ENCODE peak calls at places on chromosomes 4 and X, in nine cellular contexts. One of them, this sample, is unnamed.

GRCh38 chr4:8095956-8096689 is 62.5 kb downstream of the ABLIM2 start:
- DNase-seq in stomach: no peak
- DNase-seq in heart left ventricle: no peak
- DNase-seq in astrocyte of the spinal cord: no peak
- DNase-seq in astrocyte of the cerebellum: no peak
- DNase-seq in pancreas: no peak
- DNase-seq in brain microvascular endothelial cell: no peak
- DNase-seq in Peyer's patch: no peak
- DNase-seq in tibial nerve: no peak
- DNase-seq in this sample: no peak

GRCh38 chrX:154030715-154031305 is 11.1 kb upstream of the IRAK1 start:
- DNase-seq in stomach: no peak
- DNase-seq in heart left ventricle: no peak
- DNase-seq in astrocyte of the spinal cord: no peak
- DNase-seq in astrocyte of the cerebellum: no peak
- DNase-seq in pancreas: no peak
- DNase-seq in brain microvascular endothelial cell: no peak
- DNase-seq in Peyer's patch: no peak
- DNase-seq in tibial nerve: no peak
- DNase-seq in this sample: no peak

GRCh38 chr4:144209491-144209890 is 69.0 kb upstream of the GYPA start:
- DNase-seq in stomach: no peak
- DNase-seq in heart left ventricle: no peak
- DNase-seq in astrocyte of the spinal cord: no peak
- DNase-seq in astrocyte of the cerebellum: no peak
- DNase-seq in pancreas: no peak
- DNase-seq in brain microvascular endothelial cell: no peak
- DNase-seq in Peyer's patch: no peak
- DNase-seq in tibial nerve: no peak
- DNase-seq in this sample: no peak

GRCh38 chrX:129522184-129523059 is 868 bp downstream of the SMARCA1 start:
- DNase-seq in stomach: peak; percentile 63
- DNase-seq in heart left ventricle: peak; percentile 58
- DNase-seq in astrocyte of the spinal cord: peak; percentile 54
- DNase-seq in astrocyte of the cerebellum: no peak
- DNase-seq in pancreas: peak; percentile 46
- DNase-seq in brain microvascular endothelial cell: peak; percentile 45
- DNase-seq in Peyer's patch: no peak
- DNase-seq in tibial nerve: peak; percentile 39
- DNase-seq in this sample: peak; percentile 60

GRCh38 chr4:8050555-8051206 is 107.9 kb downstream of the ABLIM2 start:
- DNase-seq in stomach: peak; percentile 71
- DNase-seq in heart left ventricle: peak; percentile 85
- DNase-seq in astrocyte of the spinal cord: peak; percentile 45
- DNase-seq in astrocyte of the cerebellum: peak; percentile 9
- DNase-seq in pancreas: peak; percentile 64
- DNase-seq in brain microvascular endothelial cell: peak; percentile 19
- DNase-seq in Peyer's patch: peak; percentile 17
- DNase-seq in tibial nerve: peak; percentile 63
- DNase-seq in this sample: peak; percentile 39

GRCh38 chr4:14338206-14338605 is 664.1 kb upstream of the CPEB2 start:
- DNase-seq in stomach: no peak
- DNase-seq in heart left ventricle: no peak
- DNase-seq in astrocyte of the spinal cord: no peak
- DNase-seq in astrocyte of the cerebellum: no peak
- DNase-seq in pancreas: no peak
- DNase-seq in brain microvascular endothelial cell: no peak
- DNase-seq in Peyer's patch: no peak
- DNase-seq in tibial nerve: no peak
- DNase-seq in this sample: peak; percentile 43

GRCh38 chrX:117834076-117834475 is 282.5 kb downstream of the KLHL13 start:
- DNase-seq in stomach: no peak
- DNase-seq in heart left ventricle: no peak
- DNase-seq in astrocyte of the spinal cord: no peak
- DNase-seq in astrocyte of the cerebellum: no peak
- DNase-seq in pancreas: no peak
- DNase-seq in brain microvascular endothelial cell: no peak
- DNase-seq in Peyer's patch: no peak
- DNase-seq in tibial nerve: no peak
- DNase-seq in this sample: no peak

GRCh38 chr4:142497606-142498005 is 348.5 kb downstream of the INPP4B start:
- DNase-seq in stomach: no peak
- DNase-seq in heart left ventricle: no peak
- DNase-seq in astrocyte of the spinal cord: no peak
- DNase-seq in astrocyte of the cerebellum: no peak
- DNase-seq in pancreas: no peak
- DNase-seq in brain microvascular endothelial cell: no peak
- DNase-seq in Peyer's patch: no peak
- DNase-seq in tibial nerve: no peak
- DNase-seq in this sample: no peak

GRCh38 chr4:153222162-153222789 is 18.0 kb downstream of the TRIM2 start:
- DNase-seq in stomach: peak; percentile 64
- DNase-seq in heart left ventricle: peak; percentile 36
- DNase-seq in astrocyte of the spinal cord: peak; percentile 78
- DNase-seq in astrocyte of the cerebellum: no peak
- DNase-seq in pancreas: peak; percentile 20
- DNase-seq in brain microvascular endothelial cell: peak; percentile 75
- DNase-seq in Peyer's patch: peak; percentile 37
- DNase-seq in tibial nerve: peak; percentile 49
- DNase-seq in this sample: peak; percentile 84

GRCh38 chrX:1468250-1468772 is 15.6 kb upstream of the ASMTL start:
- DNase-seq in stomach: peak; percentile 50
- DNase-seq in heart left ventricle: peak; percentile 25
- DNase-seq in astrocyte of the spinal cord: peak; percentile 43
- DNase-seq in astrocyte of the cerebellum: no peak
- DNase-seq in pancreas: no peak
- DNase-seq in brain microvascular endothelial cell: no peak
- DNase-seq in Peyer's patch: peak; percentile 79
- DNase-seq in tibial nerve: no peak
- DNase-seq in this sample: peak; percentile 12

GRCh38 chr4:55635282-55635681 is 816 bp downstream of the NMU start:
- DNase-seq in stomach: no peak
- DNase-seq in heart left ventricle: no peak
- DNase-seq in astrocyte of the spinal cord: peak; percentile 13
- DNase-seq in astrocyte of the cerebellum: no peak
- DNase-seq in pancreas: no peak
- DNase-seq in brain microvascular endothelial cell: no peak
- DNase-seq in Peyer's patch: no peak
- DNase-seq in tibial nerve: no peak
- DNase-seq in this sample: no peak

GRCh38 chr4:137644201-137644600 is 111.9 kb upstream of the PCDH18 start:
- DNase-seq in stomach: no peak
- DNase-seq in heart left ventricle: no peak
- DNase-seq in astrocyte of the spinal cord: peak; percentile 51
- DNase-seq in astrocyte of the cerebellum: no peak
- DNase-seq in pancreas: no peak
- DNase-seq in brain microvascular endothelial cell: no peak
- DNase-seq in Peyer's patch: no peak
- DNase-seq in tibial nerve: no peak
- DNase-seq in this sample: peak; percentile 46

GRCh38 chr4:6478546-6479220 is 6.3 kb upstream of the PPP2R2C start:
- DNase-seq in stomach: no peak
- DNase-seq in heart left ventricle: no peak
- DNase-seq in astrocyte of the spinal cord: no peak
- DNase-seq in astrocyte of the cerebellum: no peak
- DNase-seq in pancreas: no peak
- DNase-seq in brain microvascular endothelial cell: no peak
- DNase-seq in Peyer's patch: no peak
- DNase-seq in tibial nerve: no peak
- DNase-seq in this sample: no peak

GRCh38 chrX:132957211-132958085 is 981 bp downstream of the HS6ST2 start:
- DNase-seq in stomach: no peak
- DNase-seq in heart left ventricle: no peak
- DNase-seq in astrocyte of the spinal cord: no peak
- DNase-seq in astrocyte of the cerebellum: no peak
- DNase-seq in pancreas: peak; percentile 25
- DNase-seq in brain microvascular endothelial cell: no peak
- DNase-seq in Peyer's patch: no peak
- DNase-seq in tibial nerve: no peak
- DNase-seq in this sample: no peak

GRCh38 chrX:148609766-148610698 is 109.6 kb downstream of the AFF2 start:
- DNase-seq in stomach: no peak
- DNase-seq in heart left ventricle: no peak
- DNase-seq in astrocyte of the spinal cord: no peak
- DNase-seq in astrocyte of the cerebellum: no peak
- DNase-seq in pancreas: no peak
- DNase-seq in brain microvascular endothelial cell: no peak
- DNase-seq in Peyer's patch: no peak
- DNase-seq in tibial nerve: no peak
- DNase-seq in this sample: no peak

GRCh38 chr4:172850838-172851237 is 317.8 kb upstream of the GALNT7 start:
- DNase-seq in stomach: no peak
- DNase-seq in heart left ventricle: no peak
- DNase-seq in astrocyte of the spinal cord: peak; percentile 93
- DNase-seq in astrocyte of the cerebellum: peak; percentile 83
- DNase-seq in pancreas: no peak
- DNase-seq in brain microvascular endothelial cell: peak; percentile 83
- DNase-seq in Peyer's patch: no peak
- DNase-seq in tibial nerve: no peak
- DNase-seq in this sample: peak; percentile 87

GRCh38 chrX:74107666-74108065 is 196.3 kb upstream of the ZCCHC13 start:
- DNase-seq in stomach: no peak
- DNase-seq in heart left ventricle: no peak
- DNase-seq in astrocyte of the spinal cord: no peak
- DNase-seq in astrocyte of the cerebellum: no peak
- DNase-seq in pancreas: no peak
- DNase-seq in brain microvascular endothelial cell: no peak
- DNase-seq in Peyer's patch: no peak
- DNase-seq in tibial nerve: no peak
- DNase-seq in this sample: no peak

GRCh38 chr4:121551271-121551670 is 145.5 kb downstream of the ANXA5 start:
- DNase-seq in stomach: no peak
- DNase-seq in heart left ventricle: no peak
- DNase-seq in astrocyte of the spinal cord: peak; percentile 6
- DNase-seq in astrocyte of the cerebellum: no peak
- DNase-seq in pancreas: no peak
- DNase-seq in brain microvascular endothelial cell: peak; percentile 12
- DNase-seq in Peyer's patch: no peak
- DNase-seq in tibial nerve: no peak
- DNase-seq in this sample: no peak

GRCh38 chrX:42119076-42119475 is 195.7 kb upstream of the CASK start:
- DNase-seq in stomach: no peak
- DNase-seq in heart left ventricle: no peak
- DNase-seq in astrocyte of the spinal cord: peak; percentile 67
- DNase-seq in astrocyte of the cerebellum: peak; percentile 76
- DNase-seq in pancreas: no peak
- DNase-seq in brain microvascular endothelial cell: peak; percentile 76
- DNase-seq in Peyer's patch: no peak
- DNase-seq in tibial nerve: no peak
- DNase-seq in this sample: peak; percentile 90

GRCh38 chr4:4694296-4694772 is 152.5 kb upstream of the STX18 start:
- DNase-seq in stomach: no peak
- DNase-seq in heart left ventricle: peak; percentile 51
- DNase-seq in astrocyte of the spinal cord: no peak
- DNase-seq in astrocyte of the cerebellum: no peak
- DNase-seq in pancreas: peak; percentile 30
- DNase-seq in brain microvascular endothelial cell: no peak
- DNase-seq in Peyer's patch: no peak
- DNase-seq in tibial nerve: no peak
- DNase-seq in this sample: peak; percentile 31
- TF ChIP-seq CTCF in stomach: no peak
- TF ChIP-seq CTCF in heart left ventricle: no peak
- TF ChIP-seq CTCF in astrocyte of the spinal cord: peak; percentile 34
- TF ChIP-seq CTCF in astrocyte of the cerebellum: peak; percentile 45
- TF ChIP-seq CTCF in pancreas: no peak
- TF ChIP-seq CTCF in brain microvascular endothelial cell: peak; percentile 60
- TF ChIP-seq CTCF in Peyer's patch: no peak
- TF ChIP-seq CTCF in tibial nerve: no peak
- TF ChIP-seq CTCF in this sample: peak; percentile 28

DNA sequence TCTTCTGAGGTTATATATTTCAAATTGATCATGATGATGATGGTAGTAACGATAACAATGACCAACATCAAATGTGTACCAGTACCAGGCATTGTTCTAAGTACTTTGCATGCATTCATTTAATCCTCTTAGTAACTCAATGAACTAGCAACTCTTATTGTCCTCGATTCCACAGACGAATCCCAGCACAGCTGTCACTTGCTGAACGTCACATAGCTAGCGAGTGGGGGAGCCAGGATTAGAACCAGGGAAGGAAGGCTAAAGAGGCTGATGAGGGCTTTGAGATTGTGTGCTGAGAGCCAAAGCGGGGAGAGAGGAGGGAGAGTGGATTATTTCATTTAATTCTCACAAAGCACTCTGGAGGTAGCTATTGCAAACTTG is 103.6 kb downstream of the PHOX2B start:
- DNase-seq in stomach: no peak
- DNase-seq in heart left ventricle: no peak
- DNase-seq in astrocyte of the spinal cord: no peak
- DNase-seq in astrocyte of the cerebellum: no peak
- DNase-seq in pancreas: no peak
- DNase-seq in brain microvascular endothelial cell: no peak
- DNase-seq in Peyer's patch: no peak
- DNase-seq in tibial nerve: no peak
- DNase-seq in this sample: no peak
- H3K4me3 ChIP-seq in stomach: no peak overlapping the region
- H3K4me3 ChIP-seq in heart left ventricle: no peak overlapping the region
- H3K4me3 ChIP-seq in astrocyte of the spinal cord: no peak overlapping the region
- H3K4me3 ChIP-seq in astrocyte of the cerebellum: no peak overlapping the region
- H3K4me3 ChIP-seq in pancreas: no peak overlapping the region
- H3K4me3 ChIP-seq in brain microvascular endothelial cell: no peak overlapping the region
- H3K4me3 ChIP-seq in Peyer's patch: no peak overlapping the region
- H3K4me3 ChIP-seq in tibial nerve: no peak overlapping the region
- H3K4me3 ChIP-seq in this sample: no peak overlapping the region

GRCh38 chrX:36640232-36640631 is 367.9 kb upstream of the FAM47C start:
- DNase-seq in stomach: no peak
- DNase-seq in heart left ventricle: no peak
- DNase-seq in astrocyte of the spinal cord: no peak
- DNase-seq in astrocyte of the cerebellum: no peak
- DNase-seq in pancreas: no peak
- DNase-seq in brain microvascular endothelial cell: no peak
- DNase-seq in Peyer's patch: no peak
- DNase-seq in tibial nerve: no peak
- DNase-seq in this sample: no peak
- TF ChIP-seq CTCF in stomach: no peak
- TF ChIP-seq CTCF in heart left ventricle: peak; percentile 6
- TF ChIP-seq CTCF in astrocyte of the spinal cord: no peak
- TF ChIP-seq CTCF in astrocyte of the cerebellum: no peak
- TF ChIP-seq CTCF in pancreas: no peak
- TF ChIP-seq CTCF in brain microvascular endothelial cell: no peak
- TF ChIP-seq CTCF in Peyer's patch: no peak
- TF ChIP-seq CTCF in tibial nerve: no peak
- TF ChIP-seq CTCF in this sample: no peak

DNA sequence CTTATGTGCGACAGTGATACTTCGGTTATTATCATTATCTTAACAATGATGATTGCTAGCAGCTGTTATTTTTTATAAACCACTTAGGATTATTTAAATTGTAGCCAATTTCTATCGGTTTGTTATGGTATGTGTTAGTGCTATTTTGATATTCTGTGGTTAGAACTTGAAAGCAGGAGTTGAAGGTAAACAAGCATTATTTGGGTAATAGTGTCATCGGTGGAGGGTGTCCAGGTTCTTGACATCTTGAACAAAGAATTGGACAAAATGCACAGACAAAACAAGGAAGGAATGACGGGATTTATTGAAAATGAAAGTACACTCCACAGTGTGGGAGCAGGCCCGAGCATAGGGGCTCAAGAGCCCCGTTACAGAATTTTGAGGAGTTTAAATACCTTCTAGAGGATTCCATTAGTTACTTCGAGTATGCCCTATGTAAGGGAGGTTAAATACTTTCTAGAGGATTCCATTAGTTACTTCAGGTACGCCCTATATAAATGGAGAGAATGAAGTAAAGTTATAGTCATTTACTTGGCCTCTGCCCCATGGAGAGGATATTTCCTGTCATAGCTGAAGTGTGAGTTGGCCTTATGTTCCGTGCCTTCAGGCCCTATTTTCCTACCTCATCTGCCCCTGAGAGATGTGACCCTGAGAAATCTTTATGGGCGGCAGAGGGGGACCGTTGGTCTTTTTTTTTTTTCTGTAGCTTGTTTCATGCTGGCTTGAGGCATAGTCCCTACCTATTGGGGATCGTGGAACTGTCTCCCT is 13.1 kb downstream of the MOB1B start:
- DNase-seq in stomach: no peak
- DNase-seq in heart left ventricle: no peak
- DNase-seq in astrocyte of the spinal cord: peak; percentile 51
- DNase-seq in astrocyte of the cerebellum: no peak
- DNase-seq in pancreas: no peak
- DNase-seq in brain microvascular endothelial cell: peak; percentile 17
- DNase-seq in Peyer's patch: no peak
- DNase-seq in tibial nerve: no peak
- DNase-seq in this sample: no peak
- H3K4me3 ChIP-seq in stomach: no peak overlapping the region
- H3K4me3 ChIP-seq in heart left ventricle: no peak overlapping the region
- H3K4me3 ChIP-seq in astrocyte of the spinal cord: no peak overlapping the region
- H3K4me3 ChIP-seq in astrocyte of the cerebellum: no peak overlapping the region
- H3K4me3 ChIP-seq in pancreas: no peak overlapping the region
- H3K4me3 ChIP-seq in brain microvascular endothelial cell: peak overlapping the region; percentile 9
- H3K4me3 ChIP-seq in Peyer's patch: no peak overlapping the region
- H3K4me3 ChIP-seq in tibial nerve: no peak overlapping the region
- H3K4me3 ChIP-seq in this sample: no peak overlapping the region